ENCODE peak calls at places on chromosomes 4 and X, in eight cellular contexts. Y is cardiac fibroblast, L is neural progenitor cell, M is neural crest cell, P is mucosa of descending colon, N is nephron progenitor cell, Q is upper lobe of right lung, E is astrocyte of the spinal cord. R is an unnamed sample.
A peak's percentile ranks its signal among the peaks of the same experiment; 100 is the strongest.

GRCh38 chrX:65635824-65636223 is 31.6 kb upstream of the MSN start:
- DNase-seq in Y (no peak), L (no peak), M (no peak), P (no peak), N (no peak), Q (no peak), E (no peak), R (no peak)

GRCh38 chrX:13266641-13267420 is 53.0 kb downstream of the ATXN3L start:
- DNase-seq in Y (peak; percentile 63), L (peak; percentile 93), M (peak; percentile 16), P (no peak), N (no peak), Q (no peak), E (peak; percentile 24), R (no peak)

GRCh38 chr4:20297246-20297645 is 45.5 kb downstream of the SLIT2 start:
- DNase-seq in Y (peak; percentile 44), L (no peak), M (no peak), P (no peak), N (no peak), Q (no peak), E (no peak), R (no peak)

GRCh38 chr4:5874811-5875465 is 17.9 kb downstream of the CRMP1 start:
- DNase-seq in Y (peak; percentile 11), L (peak; percentile 59), M (no peak), P (no peak), N (no peak), Q (no peak), E (peak; percentile 64), R (no peak)

GRCh38 chr4:94558392-94558920 is 106.7 kb downstream of the PDLIM5 start:
- DNase-seq in Y (no peak), L (no peak), M (no peak), P (no peak), N (no peak), Q (no peak), E (no peak), R (no peak)

GRCh38 chr4:80454040-80454439 is 118.5 kb downstream of the CFAP299 start:
- DNase-seq in Y (peak; percentile 48), L (no peak), M (no peak), P (no peak), N (no peak), Q (no peak), E (no peak), R (no peak)

GRCh38 chr4:60201052-60201673 is 999.0 kb upstream of the ADGRL3 start:
- DNase-seq in Y (peak; percentile 72), L (peak; percentile 66), M (peak; percentile 74), P (no peak), N (peak; percentile 74), Q (no peak), E (peak; percentile 62), R (peak; percentile 73)

GRCh38 chrX:123731987-123732678 is 719 bp downstream of the THOC2 start:
- DNase-seq in Y (no peak), L (peak; percentile 23), M (peak; percentile 2), P (peak; percentile 60), N (peak; percentile 42), Q (peak; percentile 62), E (peak; percentile 24), R (peak; percentile 3)

GRCh38 chr4:647481-647880 is 22.1 kb downstream of the PDE6B start:
- DNase-seq in Y (no peak), L (no peak), M (no peak), P (peak; percentile 19), N (no peak), Q (no peak), E (no peak), R (no peak)

GRCh38 chrX:48540480-48540879 is 966 bp downstream of the TBC1D25 start:
- DNase-seq in Y (no peak), L (peak; percentile 2), M (no peak), P (no peak), N (no peak), Q (no peak), E (no peak), R (no peak)

GRCh38 chr4:60897415-60897814 is 302.7 kb upstream of the ADGRL3 start:
- DNase-seq in Y (peak; percentile 38), L (no peak), M (no peak), P (no peak), N (no peak), Q (no peak), E (peak; percentile 37), R (no peak)

DNA sequence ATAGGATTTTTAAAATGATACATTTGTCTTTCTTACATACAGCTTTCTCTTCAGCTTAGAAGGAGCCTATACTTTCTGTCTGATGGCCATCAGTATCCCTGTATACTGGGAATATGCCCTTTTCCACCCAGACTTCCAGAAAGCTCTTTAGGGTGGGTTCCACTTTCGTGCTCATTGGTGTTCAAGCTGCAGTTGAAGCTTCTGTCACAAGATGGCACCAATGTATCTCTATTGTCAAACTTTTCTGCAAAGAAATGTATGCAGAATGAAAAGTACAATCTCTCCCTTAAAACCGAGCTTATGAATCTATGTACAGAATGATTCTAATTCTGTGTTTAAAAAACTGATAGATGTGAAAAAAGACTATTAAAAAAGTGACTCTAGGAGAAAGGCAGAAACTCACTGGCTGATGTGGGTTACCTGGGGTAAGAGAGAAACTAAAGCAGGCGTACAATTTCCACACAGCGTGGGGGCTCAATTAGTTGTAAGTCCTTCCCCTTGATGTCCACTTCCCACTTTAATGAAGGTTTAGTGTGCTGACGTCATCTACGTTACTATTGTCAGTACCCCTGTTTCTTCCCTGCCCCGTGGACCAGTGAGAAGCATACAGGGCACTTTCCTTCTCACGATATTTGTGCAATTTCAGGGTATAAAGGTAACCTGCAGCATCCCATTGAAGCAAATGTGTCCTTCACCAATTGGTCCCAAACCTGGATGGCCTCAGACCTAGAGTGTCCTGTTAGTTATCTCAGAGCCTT is 57.3 kb upstream of the TCEAL2 start:
- DNase-seq in Y (peak; percentile 35), L (peak; percentile 2), M (peak; percentile 14), P (no peak), N (peak; percentile 22), Q (no peak), E (peak; percentile 10), R (peak; percentile 26)
- TF ChIP-seq CTCF in Y (peak; percentile 45), L (peak; percentile 54), M (peak; percentile 64), P (no peak), N (peak; percentile 42), Q (peak; percentile 48), E (peak; percentile 45), R (no peak)

GRCh38 chr4:9765091-9765490 is 16.3 kb upstream of the DRD5 start:
- DNase-seq in Y (peak; percentile 45), L (peak; percentile 50), M (peak; percentile 32), P (no peak), N (peak; percentile 25), Q (no peak), E (no peak), R (peak; percentile 62)
- TF ChIP-seq CTCF in Y (peak; percentile 52), L (peak; percentile 61), M (peak; percentile 58), P (peak; percentile 25), N (peak; percentile 51), Q (peak; percentile 55), E (no peak), R (peak; percentile 65)

GRCh38 chr4:158268553-158268952 is 58.3 kb downstream of the TMEM144 start:
- DNase-seq in Y (no peak), L (no peak), M (no peak), P (no peak), N (no peak), Q (no peak), E (no peak), R (no peak)
- TF ChIP-seq CTCF in Y (no peak), L (peak; percentile 32), M (no peak), P (no peak), N (no peak), Q (no peak), E (no peak), R (no peak)

DNA sequence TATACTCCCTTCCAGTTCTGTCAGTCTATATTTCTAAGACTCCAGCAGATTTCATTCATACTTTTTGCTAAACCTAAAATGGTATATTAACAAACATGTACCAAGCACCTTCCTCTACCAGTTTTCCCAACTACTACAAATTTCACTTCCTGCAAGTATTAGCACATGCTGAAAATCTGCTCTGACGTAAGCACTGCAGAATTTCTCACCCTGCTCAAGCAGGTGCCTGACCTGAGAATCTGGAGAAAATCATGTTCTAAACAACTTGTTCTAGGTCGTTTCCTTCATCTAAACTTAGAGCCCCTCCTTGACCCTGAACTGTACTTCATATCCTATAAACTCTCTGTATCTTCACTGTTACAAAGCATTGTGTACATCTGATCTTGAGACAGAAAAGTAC is 380.7 kb upstream of the NOCT start:
- DNase-seq in Y (no peak), L (no peak), M (no peak), P (no peak), N (no peak), Q (no peak), E (no peak), R (no peak)
- TF ChIP-seq CTCF in Y (no peak), L (no peak), M (no peak), P (no peak), N (no peak), Q (no peak), E (no peak), R (no peak)

DNA sequence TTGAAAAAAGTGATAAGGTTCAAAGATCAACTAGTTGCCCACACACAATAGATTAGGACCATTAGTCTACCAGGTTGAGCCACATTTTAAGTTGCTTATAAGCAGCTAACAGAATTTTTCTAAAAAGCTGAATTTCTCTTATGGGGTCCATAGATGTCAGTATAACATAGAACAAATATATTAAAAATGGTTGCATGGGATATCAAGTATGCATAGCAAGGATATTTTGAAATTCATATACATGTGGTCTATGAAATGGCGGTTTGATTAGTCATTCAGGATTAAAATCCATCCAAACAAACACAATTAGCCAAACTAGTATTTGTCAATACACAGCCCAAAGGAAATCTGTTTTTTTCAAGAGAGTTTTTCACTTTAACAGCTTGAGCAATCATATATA is 33.5 kb upstream of the AMOT start:
- DNase-seq in Y (peak; percentile 0), L (no peak), M (no peak), P (no peak), N (no peak), Q (no peak), E (no peak), R (no peak)
- TF ChIP-seq CTCF in Y (no peak), L (peak; percentile 26), M (peak; percentile 53), P (no peak), N (no peak), Q (no peak), E (peak; percentile 4), R (no peak)

DNA sequence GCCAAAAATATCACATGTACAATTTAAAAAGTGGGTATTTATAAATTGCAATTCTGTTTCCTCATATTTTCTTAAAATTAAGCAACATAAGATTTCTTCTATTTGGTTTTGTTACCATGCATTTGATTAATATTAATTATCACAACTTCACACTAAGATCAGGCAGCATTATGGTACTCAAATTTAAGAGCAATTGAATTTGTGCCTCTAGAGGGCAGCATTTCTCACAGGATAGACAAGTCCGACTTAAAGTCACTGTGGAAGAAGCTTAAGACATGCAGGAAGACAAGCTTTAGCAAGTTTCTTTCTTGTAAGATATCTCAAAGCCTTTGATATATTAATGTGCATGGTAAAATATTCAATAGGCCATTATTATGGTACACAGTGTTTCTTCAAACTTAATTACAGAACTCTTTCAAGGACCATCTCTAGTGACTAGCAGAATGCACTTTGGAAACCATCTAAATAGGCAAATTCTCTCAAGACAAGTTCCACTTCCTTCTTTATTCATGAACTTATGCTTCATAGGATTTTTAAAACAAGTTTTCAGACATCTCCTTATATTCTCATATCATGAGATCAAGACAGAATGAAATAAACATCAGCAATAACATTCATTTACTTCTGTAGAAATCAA is 35.0 kb downstream of the FBXW7 start:
- DNase-seq in Y (peak; percentile 96), L (peak; percentile 89), M (peak; percentile 72), P (no peak), N (peak; percentile 50), Q (no peak), E (peak; percentile 92), R (peak; percentile 68)
- TF ChIP-seq CTCF in Y (peak; percentile 69), L (peak; percentile 95), M (peak; percentile 93), P (peak; percentile 69), N (peak; percentile 89), Q (peak; percentile 86), E (peak; percentile 67), R (peak; percentile 86)

R was measured in endothelial cell.